ENCODE peak calls at places on chromosomes 3 and 15, in nine cellular contexts. J is A549, Y is psoas muscle, G is adrenal gland, N is Peyer's patch, K is breast epithelium, S is IMR-90, O is endodermal cell, Z is SK-N-SH. H is an unnamed sample.
A peak's percentile ranks its signal among the peaks of the same experiment; 100 is the strongest.

GRCh38 chr3:38002291-38002876 is 11.8 kb downstream of the VILL start:
- DNase-seq in J (no peak), Y (no peak), G (no peak), N (peak; percentile 47), K (no peak), S (no peak), O (no peak), Z (no peak), H (no peak)

GRCh38 chr15:98776607-98777281 is 128.4 kb downstream of the IGF1R start:
- DNase-seq in J (no peak), Y (peak; percentile 70), G (no peak), N (no peak), K (peak; percentile 71), S (peak; percentile 50), O (no peak), Z (no peak), H (no peak)

GRCh38 chr15:80157215-80157614 is 4.4 kb downstream of the FAH start:
- DNase-seq in J (no peak), Y (no peak), G (no peak), N (no peak), K (no peak), S (no peak), O (no peak), Z (no peak), H (no peak)

GRCh38 chr3:89946863-89947262 is 839.4 kb downstream of the EPHA3 start:
- DNase-seq in J (no peak), Y (no peak), G (no peak), N (peak; percentile 62), K (no peak), S (no peak), O (no peak), Z (no peak), H (no peak)

GRCh38 chr3:143958966-143959365 is 12.7 kb upstream of the DIPK2A start:
- DNase-seq in J (no peak), Y (no peak), G (no peak), N (no peak), K (no peak), S (no peak), O (no peak), Z (no peak), H (no peak)

GRCh38 chr15:67641453-67641852 is 99.0 kb downstream of the MAP2K5 start:
- DNase-seq in J (no peak), Y (no peak), G (no peak), N (no peak), K (no peak), S (no peak), O (no peak), Z (no peak), H (no peak)

GRCh38 chr3:4833471-4833870 is 145.8 kb upstream of the BHLHE40 start:
- DNase-seq in J (no peak), Y (no peak), G (no peak), N (no peak), K (no peak), S (no peak), O (no peak), Z (no peak), H (no peak)

GRCh38 chr15:70815604-70816003 is 38.4 kb downstream of the LARP6 start:
- DNase-seq in J (no peak), Y (no peak), G (no peak), N (no peak), K (no peak), S (peak; percentile 46), O (no peak), Z (no peak), H (no peak)

GRCh38 chr3:13111874-13112520 is 38.8 kb upstream of the IQSEC1 start:
- DNase-seq in J (no peak), Y (no peak), G (no peak), N (peak; percentile 46), K (no peak), S (no peak), O (peak; percentile 42), Z (no peak), H (no peak)

GRCh38 chr3:188698436-188698835 is 473.3 kb upstream of the TPRG1 start:
- DNase-seq in J (no peak), Y (no peak), G (no peak), N (no peak), K (no peak), S (no peak), O (no peak), Z (no peak), H (no peak)

GRCh38 chr3:57691411-57692133 is 1.3 kb downstream of the DENND6A start:
- DNase-seq in J (no peak), Y (no peak), G (peak; percentile 23), N (no peak), K (no peak), S (peak; percentile 7), O (no peak), Z (no peak), H (no peak)

GRCh38 chr3:32420138-32420981 is 28.7 kb downstream of the CMTM7 start:
- DNase-seq in J (peak; percentile 43), Y (no peak), G (no peak), N (peak; percentile 81), K (peak; percentile 93), S (peak; percentile 62), O (peak; percentile 91), Z (no peak), H (no peak)

GRCh38 chr15:32659340-32659831 is 17.9 kb downstream of the SCG5 start:
- DNase-seq in J (peak; percentile 61), Y (peak; percentile 56), G (no peak), N (no peak), K (peak; percentile 57), S (peak; percentile 86), O (no peak), Z (peak; percentile 31), H (no peak)

GRCh38 chr3:71784914-71785593 is at the start of gene PROK2:
- DNase-seq in J (no peak), Y (peak; percentile 53), G (no peak), N (no peak), K (no peak), S (no peak), O (peak; percentile 79), Z (peak; percentile 77), H (no peak)

GRCh38 chr15:81069356-81069755 is 64.7 kb upstream of the CFAP161 start:
- DNase-seq in J (no peak), Y (no peak), G (no peak), N (no peak), K (no peak), S (no peak), O (peak; percentile 58), Z (no peak), H (no peak)

GRCh38 chr3:111521881-111522280 is 20.1 kb upstream of the CD96 start:
- DNase-seq in J (no peak), Y (no peak), G (no peak), N (no peak), K (no peak), S (peak; percentile 83), O (no peak), Z (no peak), H (no peak)

GRCh38 chr3:172354931-172355499 is 93.2 kb downstream of the GHSR start:
- DNase-seq in J (no peak), Y (no peak), G (no peak), N (no peak), K (no peak), S (no peak), O (no peak), Z (no peak), H (no peak)

GRCh38 chr3:57464801-57465200 is 79.3 kb downstream of the DNAH12 start:
- DNase-seq in J (no peak), Y (no peak), G (no peak), N (no peak), K (no peak), S (no peak), O (no peak), Z (no peak), H (no peak)

GRCh38 chr15:79208179-79208578 is 74.3 kb upstream of the ANKRD34C start:
- DNase-seq in J (no peak), Y (no peak), G (no peak), N (no peak), K (no peak), S (no peak), O (no peak), Z (no peak), H (no peak)

GRCh38 chr3:149605902-149606301 is 51.9 kb downstream of the WWTR1 start:
- DNase-seq in J (no peak), Y (no peak), G (no peak), N (no peak), K (no peak), S (peak; percentile 85), O (no peak), Z (no peak), H (no peak)

DNA sequence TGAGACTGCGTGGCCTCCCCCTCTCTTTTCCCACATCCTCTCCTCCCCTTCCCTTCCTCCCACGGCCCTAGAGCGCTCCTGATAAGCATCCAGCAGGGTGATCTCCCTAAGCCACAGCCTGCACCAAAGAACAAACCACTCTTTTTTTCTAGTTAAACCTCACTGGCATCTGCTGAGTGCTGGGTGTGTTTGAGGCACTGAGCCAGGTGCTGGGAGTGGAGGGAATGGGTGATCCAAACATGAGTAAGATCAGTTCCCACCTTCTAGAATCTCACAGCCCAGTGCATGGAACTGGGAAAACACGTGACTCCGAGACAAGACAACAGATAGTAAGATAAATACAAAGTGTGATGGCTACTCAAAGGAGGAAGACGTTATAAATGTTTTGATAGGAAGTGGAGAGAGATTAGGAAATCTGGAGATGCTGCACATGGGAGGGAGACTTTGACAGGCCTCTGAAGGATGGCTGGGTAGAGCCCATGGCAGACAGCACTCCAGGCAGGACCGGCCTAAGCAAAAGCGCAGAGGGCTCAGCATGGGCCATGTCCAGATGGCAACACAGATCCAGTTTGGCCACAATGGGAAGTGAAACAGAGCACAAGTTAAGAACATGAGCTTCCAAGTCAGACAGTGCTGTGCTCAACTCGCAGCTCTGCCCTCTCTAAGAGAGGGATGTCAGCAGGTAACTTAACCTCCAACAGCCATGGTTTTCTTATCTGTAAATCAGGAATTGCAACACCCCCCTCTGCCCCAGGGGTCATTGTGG is 55.6 kb downstream of the CCR3 start:
- DNase-seq in J (no peak), Y (no peak), G (no peak), N (peak; percentile 53), K (no peak), S (no peak), O (no peak), Z (no peak), H (peak; percentile 34)
- H3K27ac ChIP-seq in J (no peak overlapping the region), Y (no peak overlapping the region), G (no peak overlapping the region), N (no peak overlapping the region), K (no peak overlapping the region), S (no peak overlapping the region), O (no peak overlapping the region), Z (no peak overlapping the region), H (no peak overlapping the region)

GRCh38 chr3:147412491-147412916 is 3.3 kb downstream of the ZIC1 start:
- DNase-seq in J (no peak), Y (no peak), G (no peak), N (no peak), K (no peak), S (no peak), O (no peak), Z (no peak), H (no peak)
- H3K27ac ChIP-seq in J (no peak overlapping the region), Y (peak overlapping the region; percentile 21), G (no peak overlapping the region), N (no peak overlapping the region), K (no peak overlapping the region), S (no peak overlapping the region), O (peak overlapping the region; percentile 47), Z (no peak overlapping the region), H (peak overlapping the region; percentile 83)

GRCh38 chr3:64355473-64355872 is 130.2 kb upstream of the PRICKLE2 start:
- DNase-seq in J (no peak), Y (no peak), G (peak; percentile 37), N (peak; percentile 46), K (no peak), S (peak; percentile 67), O (no peak), Z (no peak), H (no peak)
- H3K27ac ChIP-seq in J (no peak overlapping the region), Y (peak overlapping the region; percentile 16), G (no peak overlapping the region), N (peak overlapping the region; percentile 54), K (no peak overlapping the region), S (peak overlapping the region; percentile 53), O (peak overlapping the region; percentile 40), Z (no peak overlapping the region), H (no peak overlapping the region)

GRCh38 chr15:55279746-55280351 is 9.8 kb downstream of the RAB27A start:
- DNase-seq in J (peak; percentile 23), Y (no peak), G (peak; percentile 63), N (peak; percentile 83), K (no peak), S (peak; percentile 95), O (no peak), Z (no peak), H (no peak)
- H3K27ac ChIP-seq in J (peak overlapping the region; percentile 26), Y (no peak overlapping the region), G (peak overlapping the region; percentile 32), N (peak overlapping the region; percentile 26), K (peak overlapping the region; percentile 29), S (no peak overlapping the region), O (no peak overlapping the region), Z (peak overlapping the region; percentile 55), H (no peak overlapping the region)

H was measured in dorsolateral prefrontal cortex.